ENCODE peak calls at places on chromosome 6, in four cellular contexts. Y is GM12878, A is stomach, Z is Panc1. R is an unnamed sample.
A peak's percentile ranks its signal among the peaks of the same experiment; 100 is the strongest.

GRCh38 chr6:34063641-34064040 is 82.2 kb downstream of the GRM4 start:
- DNase-seq in Y (no peak), A (no peak), Z (no peak), R (no peak)

GRCh38 chr6:111129003-111129402 is 41.7 kb downstream of the SLC16A10 start:
- DNase-seq in Y (no peak), A (peak; percentile 76), Z (no peak), R (no peak)

GRCh38 chr6:90436403-90436802 is 139.8 kb upstream of the BACH2 start:
- DNase-seq in Y (no peak), A (no peak), Z (no peak), R (no peak)

GRCh38 chr6:37038297-37039198 is 33.1 kb downstream of the FGD2 start:
- DNase-seq in Y (no peak), A (peak; percentile 66), Z (no peak), R (no peak)

GRCh38 chr6:30954631-30955366 is 14.0 kb downstream of the MUCL3 start:
- DNase-seq in Y (no peak), A (peak; percentile 59), Z (no peak), R (no peak)

GRCh38 chr6:143410859-143411270 is 39.6 kb downstream of the ADAT2 start:
- DNase-seq in Y (no peak), A (no peak), Z (no peak), R (no peak)

GRCh38 chr6:1094306-1094705 is 217.6 kb upstream of the FOXQ1 start:
- DNase-seq in Y (no peak), A (no peak), Z (no peak), R (no peak)

GRCh38 chr6:8175046-8175777 is 72.9 kb upstream of the EEF1E1 start:
- DNase-seq in Y (no peak), A (no peak), Z (no peak), R (no peak)

GRCh38 chr6:113978084-113978675 is 7.2 kb upstream of the HDAC2 start:
- DNase-seq in Y (no peak), A (no peak), Z (no peak), R (no peak)

GRCh38 chr6:89339565-89339964 is 13.0 kb downstream of the UBE2J1 start:
- DNase-seq in Y (no peak), A (no peak), Z (no peak), R (no peak)

GRCh38 chr6:52512199-52512598 is 64.7 kb downstream of the TRAM2 start:
- DNase-seq in Y (no peak), A (no peak), Z (no peak), R (no peak)

GRCh38 chr6:146851837-146852236 is 253.1 kb downstream of the ADGB start:
- DNase-seq in Y (no peak), A (no peak), Z (no peak), R (no peak)

GRCh38 chr6:135990437-135990836 is 138.9 kb downstream of the PDE7B start:
- DNase-seq in Y (no peak), A (no peak), Z (no peak), R (no peak)

GRCh38 chr6:107657373-107657754 is 166.7 kb downstream of the SCML4 start:
- DNase-seq in Y (no peak), A (no peak), Z (no peak), R (no peak)

GRCh38 chr6:117477988-117478852 is 4.3 kb upstream of the DCBLD1 start:
- DNase-seq in Y (no peak), A (no peak), Z (no peak), R (no peak)

GRCh38 chr6:16409531-16410441 is 171.4 kb downstream of the GMPR start:
- DNase-seq in Y (no peak), A (peak; percentile 52), Z (peak; percentile 36), R (peak; percentile 85)

GRCh38 chr6:101597711-101598110 is 204.2 kb downstream of the GRIK2 start:
- DNase-seq in Y (no peak), A (no peak), Z (no peak), R (no peak)

GRCh38 chr6:116060572-116061283 is at the start of gene FRK:
- DNase-seq in Y (no peak), A (peak; percentile 70), Z (no peak), R (no peak)

GRCh38 chr6:300026-300425 is 7.7 kb downstream of the DUSP22 start:
- DNase-seq in Y (no peak), A (no peak), Z (no peak), R (peak; percentile 72)

GRCh38 chr6:90645634-90646033 is 58.8 kb upstream of the MAP3K7 start:
- DNase-seq in Y (no peak), A (no peak), Z (no peak), R (no peak)

GRCh38 chr6:166651408-166651807 is 24.4 kb upstream of the RPS6KA2 start:
- DNase-seq in Y (no peak), A (no peak), Z (no peak), R (no peak)

GRCh38 chr6:92352130-92352529 is 1067.2 kb downstream of the EPHA7 start:
- DNase-seq in Y (no peak), A (no peak), Z (no peak), R (no peak)

GRCh38 chr6:123962508-123962907 is 158.8 kb downstream of the NKAIN2 start:
- DNase-seq in Y (no peak), A (peak; percentile 89), Z (no peak), R (no peak)

GRCh38 chr6:98942263-98942803 is 5.4 kb downstream of the FBXL4 start:
- DNase-seq in Y (no peak), A (no peak), Z (no peak), R (no peak)

GRCh38 chr6:113149511-113149910 is 707.6 kb upstream of the MARCKS start:
- DNase-seq in Y (no peak), A (no peak), Z (no peak), R (no peak)

GRCh38 chr6:58113960-58114359 is 796.5 kb downstream of the PRIM2 start:
- DNase-seq in Y (no peak), A (no peak), Z (no peak), R (no peak)

GRCh38 chr6:113361014-113361645 is 496.0 kb upstream of the MARCKS start:
- DNase-seq in Y (no peak), A (no peak), Z (no peak), R (no peak)

GRCh38 chr6:9007062-9007461 is 571.7 kb upstream of the SLC35B3 start:
- DNase-seq in Y (no peak), A (no peak), Z (no peak), R (no peak)

GRCh38 chr6:97282238-97282725 is 734 bp downstream of the MMS22L start:
- DNase-seq in Y (no peak), A (no peak), Z (no peak), R (no peak)

GRCh38 chr6:20411953-20412352 is 10.3 kb downstream of the E2F3 start:
- DNase-seq in Y (no peak), A (no peak), Z (no peak), R (no peak)

GRCh38 chr6:49849121-49849907 is 17.0 kb downstream of the CRISP1 start:
- DNase-seq in Y (no peak), A (no peak), Z (peak; percentile 27), R (no peak)

GRCh38 chr6:108771421-108771820 is 76.8 kb upstream of the ARMC2 start:
- DNase-seq in Y (no peak), A (no peak), Z (no peak), R (no peak)

GRCh38 chr6:15331143-15331542 is 85.3 kb downstream of the JARID2 start:
- DNase-seq in Y (no peak), A (no peak), Z (no peak), R (no peak)

DNA sequence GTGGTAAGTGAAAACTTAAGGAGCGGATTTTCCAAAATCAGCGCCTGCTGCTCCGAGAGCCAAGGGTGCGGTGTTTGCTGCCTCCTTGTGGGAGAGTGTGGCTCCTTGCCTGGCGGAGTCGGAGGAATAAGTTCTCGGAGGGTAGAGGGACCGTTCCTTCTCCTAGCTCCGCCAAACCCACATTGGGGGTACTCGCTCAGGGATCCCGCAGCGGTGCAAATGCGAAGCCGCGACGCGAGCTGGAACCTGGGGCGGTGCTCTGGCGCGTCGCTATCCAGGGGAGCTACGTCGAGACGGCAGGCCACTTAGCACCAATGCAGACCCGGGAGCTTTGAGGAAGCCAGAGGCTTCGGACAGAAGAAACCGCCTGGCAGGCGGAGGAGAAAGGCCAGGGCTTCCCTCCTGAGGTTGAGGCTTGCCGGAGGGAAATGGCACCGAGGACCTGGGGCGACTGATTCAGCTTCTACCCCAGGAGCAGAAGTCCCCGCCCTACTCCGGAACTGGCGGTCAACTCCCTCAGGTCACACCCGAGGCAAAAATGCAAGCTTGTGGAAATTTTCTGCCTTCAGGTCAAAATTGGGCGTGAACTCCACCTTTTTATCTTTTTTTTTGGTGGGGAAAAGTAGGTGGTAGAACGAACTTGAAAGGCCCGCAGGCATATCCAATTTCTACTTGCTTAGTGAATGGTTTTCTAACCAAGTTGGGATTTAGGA is 5.7 kb upstream of the DDX43 start:
- DNase-seq in Y (no peak), A (peak; percentile 58), Z (peak; percentile 67), R (no peak)
- TF ChIP-seq POLR2AphosphoS5 in Y (no peak), A (no peak), Z (peak; percentile 59), R (no peak)

DNA sequence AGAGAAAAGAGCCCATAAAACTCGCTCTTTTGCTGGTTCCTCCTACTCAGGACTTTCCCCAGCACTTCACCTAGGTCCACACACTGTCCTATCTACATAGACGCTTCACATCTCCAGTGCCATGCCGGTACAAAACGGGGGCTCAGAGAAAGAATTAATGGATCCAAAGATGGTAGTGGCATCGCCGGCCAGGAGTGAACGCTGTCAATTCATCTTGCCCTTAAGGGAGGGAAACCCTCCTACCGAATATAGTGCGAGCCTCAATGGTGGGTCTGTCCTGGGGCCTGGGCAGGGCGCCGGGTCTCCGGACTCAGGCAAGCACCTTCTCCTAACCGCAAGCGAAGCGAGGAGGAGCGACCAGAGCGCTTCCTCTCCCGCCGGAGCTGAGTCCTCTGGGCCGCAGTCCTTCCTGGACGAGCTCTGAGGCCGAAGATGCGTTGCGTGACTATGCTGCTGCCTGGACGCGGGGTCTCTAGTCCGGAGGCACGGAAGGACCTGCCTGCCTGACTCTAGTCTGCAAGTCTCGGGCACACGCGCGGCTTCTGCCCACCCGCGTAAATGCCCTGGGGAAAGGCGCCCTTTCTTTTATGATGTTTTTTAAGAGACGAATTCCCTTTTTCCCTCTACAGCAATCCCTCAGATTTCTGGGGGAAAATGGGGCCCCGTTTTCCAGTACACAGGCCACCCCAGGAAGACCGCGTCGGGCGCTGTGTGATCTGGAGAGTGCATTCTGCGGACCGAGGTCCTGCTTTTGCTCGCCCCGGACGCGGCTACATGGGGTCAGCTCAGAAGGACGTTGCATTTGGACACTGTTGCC is 100.1 kb upstream of the PRDM1 start:
- DNase-seq in Y (no peak), A (no peak), Z (no peak), R (no peak)
- H3K27me3 ChIP-seq in Y (peaks cover 6% of the 10 kb centered on the region), A (peaks cover 16% of the 10 kb centered on the region), Z (no peaks in the 10 kb centered on the region), R (peaks cover 22% of the 10 kb centered on the region)

DNA sequence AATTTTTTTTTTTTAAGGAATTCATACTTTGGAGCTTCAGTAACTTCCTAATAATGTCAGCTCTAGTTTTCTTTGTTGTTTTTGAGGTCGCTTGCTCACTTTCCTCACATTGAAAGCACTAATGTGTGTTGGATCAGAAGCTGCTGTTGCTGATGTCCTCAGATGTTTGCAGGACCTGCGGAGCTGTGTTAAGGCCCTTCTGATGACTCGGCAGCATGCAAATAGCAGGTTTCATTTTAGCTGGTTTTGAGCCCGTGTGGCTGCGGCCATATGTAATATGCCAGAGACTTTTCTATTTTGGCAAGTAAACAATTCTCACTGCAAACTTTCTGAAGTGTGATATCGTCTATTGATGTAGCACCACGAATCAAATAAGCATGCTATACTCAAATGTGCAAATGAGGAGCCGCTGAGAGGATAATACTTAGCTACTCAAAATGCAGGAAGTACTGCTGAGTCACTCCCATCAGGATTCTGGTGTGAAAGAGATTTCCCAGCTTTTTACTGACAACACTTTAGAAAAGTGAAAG is 187.8 kb downstream of the SASH1 start:
- DNase-seq in Y (no peak), A (no peak), Z (no peak), R (no peak)
- TF ChIP-seq POLR2AphosphoS5 in Y (no peak), A (no peak), Z (no peak), R (no peak)

DNA sequence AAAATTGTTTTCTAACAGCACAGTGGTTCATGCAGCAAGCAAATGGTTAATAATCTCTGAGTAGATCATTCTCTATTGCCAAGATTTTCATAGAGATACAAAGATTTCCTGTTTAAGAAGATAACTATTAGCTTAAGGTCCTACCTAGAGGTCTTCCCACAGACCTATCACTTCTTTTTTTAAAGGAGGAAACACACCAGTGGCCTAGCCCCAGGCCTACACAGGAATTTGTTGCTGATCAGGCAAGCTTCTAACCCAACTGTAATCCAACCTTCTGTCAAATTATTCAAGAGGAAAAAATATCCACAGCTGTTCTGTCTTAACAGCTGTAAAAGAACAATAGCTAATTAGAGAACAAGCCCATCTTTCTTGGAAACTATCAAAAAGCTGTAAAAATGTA is 332.8 kb downstream of the BTBD9 start:
- DNase-seq in Y (no peak), A (no peak), Z (no peak), R (no peak)
- H3K27me3 ChIP-seq in Y (no peaks in the 10 kb centered on the region), A (no peaks in the 10 kb centered on the region), Z (no peaks in the 10 kb centered on the region), R (no peaks in the 10 kb centered on the region)

R was measured in suprapubic skin.